ENCODE peak calls at places on chromosomes 2 and 18, in six cellular contexts. X is uterus; Z is CD4-positive, alpha-beta memory T cell; N is lung; Q is A549; H is tibial artery. F is an unnamed sample.
A peak's percentile ranks its signal among the peaks of the same experiment; 100 is the strongest.

GRCh38 chr2:199261221-199261620 is 196.5 kb downstream of the SATB2 start:
- DNase-seq in X (no peak), Z (no peak), N (no peak), Q (peak; percentile 8), H (no peak), F (no peak)

GRCh38 chr2:235347691-235348090 is 146.2 kb upstream of the AGAP1 start:
- DNase-seq in X (no peak), Z (no peak), N (no peak), Q (peak; percentile 73), H (no peak), F (no peak)

GRCh38 chr2:12300927-12301326 is 415.8 kb upstream of the TRIB2 start:
- DNase-seq in X (no peak), Z (no peak), N (no peak), Q (no peak), H (no peak), F (no peak)

GRCh38 chr18:58637197-58637596 is 8.3 kb upstream of the ALPK2 start:
- DNase-seq in X (no peak), Z (no peak), N (no peak), Q (no peak), H (no peak), F (no peak)

GRCh38 chr18:4360221-4360715 is 94.8 kb downstream of the DLGAP1 start:
- DNase-seq in X (no peak), Z (no peak), N (no peak), Q (no peak), H (no peak), F (no peak)

GRCh38 chr2:18641823-18642222 is 52.5 kb upstream of the NT5C1B start:
- DNase-seq in X (no peak), Z (no peak), N (no peak), Q (no peak), H (no peak), F (no peak)

GRCh38 chr2:174325373-174325772 is 9.4 kb upstream of the SP9 start:
- DNase-seq in X (no peak), Z (no peak), N (no peak), Q (no peak), H (no peak), F (no peak)

GRCh38 chr2:152460567-152460966 is 125.6 kb downstream of the FMNL2 start:
- DNase-seq in X (no peak), Z (no peak), N (no peak), Q (no peak), H (no peak), F (no peak)

GRCh38 chr2:5409925-5410360 is 282.2 kb upstream of the SOX11 start:
- DNase-seq in X (no peak), Z (no peak), N (no peak), Q (no peak), H (no peak), F (no peak)

GRCh38 chr18:50388988-50389387 is 14.1 kb downstream of the SKA1 start:
- DNase-seq in X (no peak), Z (no peak), N (no peak), Q (no peak), H (no peak), F (no peak)

GRCh38 chr18:48887905-48888531 is 62.7 kb downstream of the SMAD7 start:
- DNase-seq in X (no peak), Z (no peak), N (no peak), Q (no peak), H (peak; percentile 35), F (no peak)

GRCh38 chr18:9914334-9914583 is 443 bp downstream of the VAPA start:
- DNase-seq in X (no peak), Z (no peak), N (no peak), Q (no peak), H (no peak), F (no peak)

GRCh38 chr2:129813404-129813803 is 166.1 kb upstream of the RAB6C start:
- DNase-seq in X (no peak), Z (no peak), N (no peak), Q (no peak), H (no peak), F (no peak)

GRCh38 chr2:237724811-237725478 is 73.6 kb upstream of the RBM44 start:
- DNase-seq in X (no peak), Z (no peak), N (no peak), Q (no peak), H (peak; percentile 43), F (no peak)

GRCh38 chr2:173588931-173589369 is 234.3 kb downstream of the CDCA7 start:
- DNase-seq in X (no peak), Z (no peak), N (no peak), Q (peak; percentile 51), H (no peak), F (no peak)

GRCh38 chr18:39604836-39605235 is 2039.2 kb upstream of the CELF4 start:
- DNase-seq in X (no peak), Z (no peak), N (no peak), Q (no peak), H (no peak), F (no peak)

GRCh38 chr18:6751207-6751606 is 21.7 kb downstream of the ARHGAP28 start:
- DNase-seq in X (no peak), Z (no peak), N (no peak), Q (no peak), H (no peak), F (no peak)

DNA sequence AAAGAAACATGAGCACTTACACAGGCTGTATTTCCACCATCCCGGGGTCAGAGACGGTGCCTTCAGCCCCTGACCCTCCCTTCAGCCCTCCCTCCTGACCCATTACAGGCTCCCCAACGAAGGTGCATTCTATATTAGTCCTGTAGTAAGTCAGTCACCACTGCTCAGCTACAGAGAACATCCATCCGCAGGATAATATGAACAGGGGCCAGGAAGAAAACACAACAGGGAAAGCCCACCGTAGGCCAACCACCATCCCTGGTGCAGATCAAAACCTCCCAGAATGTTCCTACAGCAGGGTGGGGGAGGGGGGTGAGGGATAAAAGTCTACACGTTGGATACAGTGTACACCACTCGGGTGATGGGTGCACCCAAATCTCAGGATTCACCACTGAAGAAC is 15.1 kb downstream of the PXDN start:
- DNase-seq in X (peak; percentile 12), Z (no peak), N (no peak), Q (no peak), H (no peak), F (no peak)
- H3K27ac ChIP-seq in X (peak overlapping the region; percentile 84), Z (no peak overlapping the region), N (no peak overlapping the region), Q (peak overlapping the region; percentile 32), H (peak overlapping the region; percentile 80), F (no peak overlapping the region)

GRCh38 chr2:36413218-36413617 is 57.6 kb downstream of the CRIM1 start:
- DNase-seq in X (no peak), Z (no peak), N (no peak), Q (no peak), H (no peak), F (no peak)
- H3K27ac ChIP-seq in X (peak overlapping the region; percentile 15), Z (no peak overlapping the region), N (peak overlapping the region; percentile 9), Q (peak overlapping the region; percentile 92), H (peak overlapping the region; percentile 74), F (no peak overlapping the region)

GRCh38 chr2:69138247-69138754 is 125.3 kb downstream of the ANTXR1 start:
- DNase-seq in X (no peak), Z (no peak), N (no peak), Q (peak; percentile 36), H (no peak), F (no peak)
- H3K27ac ChIP-seq in X (peak overlapping the region; percentile 74), Z (no peak overlapping the region), N (peak overlapping the region; percentile 33), Q (peak overlapping the region; percentile 57), H (peak overlapping the region; percentile 60), F (no peak overlapping the region)

GRCh38 chr18:45852631-45853030 is 27.2 kb downstream of the SIGLEC15 start:
- DNase-seq in X (no peak), Z (no peak), N (no peak), Q (no peak), H (no peak), F (no peak)
- H3K27ac ChIP-seq in X (no peak overlapping the region), Z (no peak overlapping the region), N (no peak overlapping the region), Q (no peak overlapping the region), H (no peak overlapping the region), F (no peak overlapping the region)

DNA sequence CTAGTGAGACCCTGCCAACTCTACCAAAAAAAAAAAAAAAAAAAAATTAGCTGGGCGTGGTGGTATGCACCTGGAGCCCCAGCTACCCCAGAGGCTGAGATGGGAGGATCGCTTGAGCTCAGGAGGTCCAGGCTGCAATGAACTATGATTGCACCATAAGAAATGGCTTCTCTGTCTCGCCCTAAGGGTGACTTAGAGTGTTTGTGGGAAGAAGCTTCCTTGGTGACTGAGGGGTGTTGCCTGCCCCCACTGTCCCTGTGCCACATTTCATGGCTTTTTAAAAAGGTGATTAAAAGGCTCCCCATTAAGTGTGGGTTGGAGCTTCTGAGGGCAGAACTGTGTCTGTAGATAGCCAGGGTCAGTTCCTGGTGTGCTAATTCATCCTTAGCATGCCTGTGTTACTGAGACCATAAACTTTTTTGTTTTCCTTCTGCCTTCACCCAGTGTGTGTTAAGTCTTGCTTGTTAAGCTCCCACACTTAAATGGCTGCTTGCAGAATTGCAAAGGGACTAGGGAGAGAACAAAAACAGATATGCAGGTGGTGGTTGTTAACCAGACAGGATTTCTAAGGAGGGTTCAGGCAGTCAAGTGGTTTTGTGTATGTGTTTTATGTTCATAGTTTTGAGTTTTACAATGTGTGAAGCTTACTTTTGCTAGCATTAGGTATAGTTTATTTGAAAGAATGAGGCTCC is 14.3 kb downstream of the CERS6 start:
- DNase-seq in X (no peak), Z (no peak), N (no peak), Q (no peak), H (no peak), F (no peak)
- H3K27ac ChIP-seq in X (peak overlapping the region; percentile 79), Z (no peak overlapping the region), N (no peak overlapping the region), Q (no peak overlapping the region), H (no peak overlapping the region), F (no peak overlapping the region)

GRCh38 chr2:224884188-224884587 is 158.1 kb downstream of the DOCK10 start:
- DNase-seq in X (no peak), Z (no peak), N (peak; percentile 35), Q (peak; percentile 39), H (no peak), F (no peak)

GRCh38 chr2:224883700-224884099 is 158.6 kb downstream of the DOCK10 start:
- DNase-seq in X (no peak), Z (no peak), N (no peak), Q (no peak), H (no peak), F (no peak)

GRCh38 chr2:224882291-224883171 is 159.7 kb downstream of the DOCK10 start:
- DNase-seq in X (no peak), Z (no peak), N (no peak), Q (peak; percentile 70), H (no peak), F (no peak)

GRCh38 chr2:224881846-224882245 is 160.4 kb downstream of the DOCK10 start:
- DNase-seq in X (no peak), Z (no peak), N (no peak), Q (peak; percentile 41), H (no peak), F (no peak)

DNA sequence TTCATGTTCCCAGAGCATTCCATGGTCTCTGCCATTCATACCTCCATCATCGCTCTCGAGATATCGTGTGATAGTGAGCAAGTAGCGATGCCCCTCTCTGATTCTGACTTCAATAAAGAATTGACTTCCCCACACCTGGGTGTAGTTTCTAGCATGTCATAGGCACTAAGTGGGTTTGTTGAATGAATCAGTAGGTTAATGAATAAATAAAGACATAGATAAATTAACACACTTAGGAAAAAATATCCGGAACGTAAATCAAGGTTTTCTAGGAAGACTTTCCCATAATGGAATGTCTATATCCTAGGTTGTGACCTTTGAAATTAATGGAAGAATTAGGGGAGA is 159.1 kb downstream of the DOCK10 start:
- DNase-seq in X (no peak), Z (no peak), N (no peak), Q (no peak), H (no peak), F (no peak)
- H3K27ac ChIP-seq in X (no peak overlapping the region), Z (no peak overlapping the region), N (no peak overlapping the region), Q (peak overlapping the region; percentile 69), H (peak overlapping the region; percentile 37), F (no peak overlapping the region)

F was measured in CD8-positive, alpha-beta memory T cell.